ENCODE peak calls at places on chromosomes 1 and 21, in seven cellular contexts. One of them, this sample, is unnamed.

GRCh38 chr21:41778974-41779600 is 12.2 kb upstream of the RIPK4 start:
- DNase-seq in tibial artery: no peak
- DNase-seq in astrocyte of the spinal cord: no peak
- DNase-seq in HepG2: peak; percentile 62
- DNase-seq in transverse colon: peak; percentile 37
- DNase-seq in CD4-positive, alpha-beta T cell: no peak
- DNase-seq in neural crest cell: no peak
- DNase-seq in this sample: no peak

GRCh38 chr1:198258491-198258890 is 101.7 kb downstream of the NEK7 start:
- DNase-seq in CD4-positive, alpha-beta T cell: no peak
- DNase-seq in HepG2: no peak
- DNase-seq in astrocyte of the spinal cord: peak; percentile 81
- DNase-seq in transverse colon: no peak
- DNase-seq in neural crest cell: no peak
- DNase-seq in tibial artery: no peak
- DNase-seq in this sample: no peak

GRCh38 chr1:54248966-54249365 is 49.0 kb downstream of the MRPL37 start:
- DNase-seq in astrocyte of the spinal cord: peak; percentile 20
- DNase-seq in HepG2: no peak
- DNase-seq in CD4-positive, alpha-beta T cell: no peak
- DNase-seq in transverse colon: no peak
- DNase-seq in tibial artery: no peak
- DNase-seq in neural crest cell: no peak
- DNase-seq in this sample: no peak

GRCh38 chr1:198771562-198772153 is 132.8 kb downstream of the PTPRC start:
- DNase-seq in transverse colon: no peak
- DNase-seq in CD4-positive, alpha-beta T cell: no peak
- DNase-seq in astrocyte of the spinal cord: peak; percentile 76
- DNase-seq in HepG2: peak; percentile 7
- DNase-seq in neural crest cell: peak; percentile 13
- DNase-seq in tibial artery: no peak
- DNase-seq in this sample: no peak

GRCh38 chr21:46150491-46151121 is 4.8 kb downstream of the FTCD start:
- DNase-seq in astrocyte of the spinal cord: no peak
- DNase-seq in tibial artery: peak; percentile 12
- DNase-seq in CD4-positive, alpha-beta T cell: no peak
- DNase-seq in HepG2: no peak
- DNase-seq in transverse colon: peak; percentile 6
- DNase-seq in neural crest cell: no peak
- DNase-seq in this sample: no peak

GRCh38 chr1:70327306-70328076 is 27.0 kb downstream of the ANKRD13C start:
- DNase-seq in CD4-positive, alpha-beta T cell: no peak
- DNase-seq in transverse colon: no peak
- DNase-seq in HepG2: no peak
- DNase-seq in neural crest cell: no peak
- DNase-seq in tibial artery: no peak
- DNase-seq in astrocyte of the spinal cord: peak; percentile 20
- DNase-seq in this sample: no peak

GRCh38 chr1:48469616-48470500 is 2.1 kb downstream of the SPATA6 start:
- DNase-seq in tibial artery: peak; percentile 75
- DNase-seq in transverse colon: peak; percentile 67
- DNase-seq in neural crest cell: no peak
- DNase-seq in HepG2: no peak
- DNase-seq in astrocyte of the spinal cord: peak; percentile 82
- DNase-seq in CD4-positive, alpha-beta T cell: no peak
- DNase-seq in this sample: peak; percentile 73

GRCh38 chr1:44924835-44925464 is 61.4 kb downstream of the EIF2B3 start:
- DNase-seq in CD4-positive, alpha-beta T cell: no peak
- DNase-seq in neural crest cell: no peak
- DNase-seq in astrocyte of the spinal cord: peak; percentile 95
- DNase-seq in HepG2: peak; percentile 48
- DNase-seq in tibial artery: no peak
- DNase-seq in transverse colon: no peak
- DNase-seq in this sample: no peak

GRCh38 chr21:35050348-35051286 is 1.5 kb upstream of the RUNX1 start:
- DNase-seq in neural crest cell: no peak
- DNase-seq in HepG2: no peak
- DNase-seq in CD4-positive, alpha-beta T cell: no peak
- DNase-seq in tibial artery: no peak
- DNase-seq in astrocyte of the spinal cord: no peak
- DNase-seq in transverse colon: no peak
- DNase-seq in this sample: no peak

GRCh38 chr1:41448831-41449230 is 35.7 kb downstream of the EDN2 start:
- DNase-seq in astrocyte of the spinal cord: no peak
- DNase-seq in neural crest cell: no peak
- DNase-seq in transverse colon: no peak
- DNase-seq in HepG2: no peak
- DNase-seq in CD4-positive, alpha-beta T cell: no peak
- DNase-seq in tibial artery: no peak
- DNase-seq in this sample: no peak

GRCh38 chr1:209805875-209806760 is at the start of gene IRF6:
- DNase-seq in HepG2: no peak
- DNase-seq in CD4-positive, alpha-beta T cell: peak; percentile 41
- DNase-seq in neural crest cell: peak; percentile 61
- DNase-seq in tibial artery: peak; percentile 82
- DNase-seq in transverse colon: peak; percentile 96
- DNase-seq in astrocyte of the spinal cord: peak; percentile 62
- DNase-seq in this sample: peak; percentile 78

GRCh38 chr1:228082975-228083870 is 715 bp downstream of the ARF1 start:
- DNase-seq in astrocyte of the spinal cord: no peak
- DNase-seq in neural crest cell: no peak
- DNase-seq in tibial artery: peak; percentile 53
- DNase-seq in CD4-positive, alpha-beta T cell: peak; percentile 33
- DNase-seq in HepG2: no peak
- DNase-seq in transverse colon: peak; percentile 59
- DNase-seq in this sample: no peak

GRCh38 chr1:58981392-58981791 is 197.5 kb upstream of the JUN start:
- DNase-seq in HepG2: no peak
- DNase-seq in astrocyte of the spinal cord: no peak
- DNase-seq in tibial artery: no peak
- DNase-seq in transverse colon: no peak
- DNase-seq in neural crest cell: no peak
- DNase-seq in CD4-positive, alpha-beta T cell: no peak
- DNase-seq in this sample: no peak

DNA sequence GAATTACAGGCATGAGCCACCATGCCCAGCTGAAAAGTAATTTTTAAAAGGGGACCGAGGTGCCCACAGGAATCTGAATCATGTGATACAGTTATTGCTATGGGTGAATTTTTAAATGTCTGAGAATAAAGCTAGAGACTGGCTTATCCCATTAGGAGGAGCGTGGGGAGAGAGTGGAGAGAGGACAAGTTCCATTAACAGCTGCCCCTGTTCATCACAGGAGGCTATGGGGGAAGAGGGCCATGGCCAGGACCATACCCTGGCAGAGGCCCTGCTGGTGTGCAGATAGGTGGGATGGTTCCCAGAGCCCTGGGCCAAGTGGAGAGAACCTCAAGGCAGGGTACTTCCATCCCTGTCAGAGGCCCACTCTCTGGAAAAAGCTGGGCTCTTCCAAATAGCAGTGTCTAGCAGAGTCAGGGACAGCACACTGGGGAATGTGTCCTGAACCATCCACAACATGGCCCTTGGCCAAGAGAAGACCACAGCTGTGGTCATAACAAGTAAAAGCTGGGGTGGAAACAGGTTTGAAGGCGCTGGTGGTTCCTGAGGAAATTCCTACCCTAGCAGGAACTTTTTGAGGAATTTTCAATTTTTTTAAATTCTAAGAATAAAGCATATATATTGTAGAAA is 13.7 kb upstream of the ZNF691 start:
- DNase-seq in transverse colon: no peak
- DNase-seq in neural crest cell: no peak
- DNase-seq in CD4-positive, alpha-beta T cell: no peak
- DNase-seq in astrocyte of the spinal cord: no peak
- DNase-seq in HepG2: no peak
- DNase-seq in tibial artery: no peak
- DNase-seq in this sample: no peak
- TF ChIP-seq CTCF in transverse colon: no peak
- TF ChIP-seq CTCF in neural crest cell: no peak
- TF ChIP-seq CTCF in CD4-positive, alpha-beta T cell: no peak
- TF ChIP-seq CTCF in astrocyte of the spinal cord: no peak
- TF ChIP-seq CTCF in HepG2: no peak
- TF ChIP-seq CTCF in tibial artery: no peak
- TF ChIP-seq CTCF in this sample: no peak

GRCh38 chr1:109397451-109398342 is at the start of gene SORT1:
- DNase-seq in CD4-positive, alpha-beta T cell: peak; percentile 10
- DNase-seq in transverse colon: peak; percentile 85
- DNase-seq in astrocyte of the spinal cord: peak; percentile 92
- DNase-seq in neural crest cell: peak; percentile 89
- DNase-seq in HepG2: peak; percentile 90
- DNase-seq in tibial artery: peak; percentile 83
- DNase-seq in this sample: peak; percentile 83
- TF ChIP-seq CTCF in CD4-positive, alpha-beta T cell: no peak
- TF ChIP-seq CTCF in transverse colon: no peak
- TF ChIP-seq CTCF in astrocyte of the spinal cord: no peak
- TF ChIP-seq CTCF in neural crest cell: no peak
- TF ChIP-seq CTCF in HepG2: peak; percentile 55
- TF ChIP-seq CTCF in tibial artery: no peak
- TF ChIP-seq CTCF in this sample: no peak

GRCh38 chr1:153647375-153647714 is 11.2 kb upstream of the SNAPIN start:
- DNase-seq in astrocyte of the spinal cord: no peak
- DNase-seq in HepG2: no peak
- DNase-seq in tibial artery: no peak
- DNase-seq in CD4-positive, alpha-beta T cell: no peak
- DNase-seq in neural crest cell: no peak
- DNase-seq in transverse colon: no peak
- DNase-seq in this sample: no peak

GRCh38 chr1:153649867-153650235 is 8.7 kb upstream of the SNAPIN start:
- DNase-seq in neural crest cell: no peak
- DNase-seq in HepG2: no peak
- DNase-seq in tibial artery: no peak
- DNase-seq in CD4-positive, alpha-beta T cell: no peak
- DNase-seq in astrocyte of the spinal cord: no peak
- DNase-seq in transverse colon: no peak
- DNase-seq in this sample: no peak

GRCh38 chr1:153649137-153649866 is 9.2 kb upstream of the SNAPIN start:
- DNase-seq in transverse colon: no peak
- DNase-seq in HepG2: no peak
- DNase-seq in astrocyte of the spinal cord: no peak
- DNase-seq in tibial artery: no peak
- DNase-seq in CD4-positive, alpha-beta T cell: no peak
- DNase-seq in neural crest cell: no peak
- DNase-seq in this sample: no peak

GRCh38 chr1:153646672-153647374 is 11.7 kb upstream of the SNAPIN start:
- DNase-seq in HepG2: no peak
- DNase-seq in transverse colon: no peak
- DNase-seq in CD4-positive, alpha-beta T cell: no peak
- DNase-seq in astrocyte of the spinal cord: no peak
- DNase-seq in neural crest cell: no peak
- DNase-seq in tibial artery: no peak
- DNase-seq in this sample: no peak

DNA sequence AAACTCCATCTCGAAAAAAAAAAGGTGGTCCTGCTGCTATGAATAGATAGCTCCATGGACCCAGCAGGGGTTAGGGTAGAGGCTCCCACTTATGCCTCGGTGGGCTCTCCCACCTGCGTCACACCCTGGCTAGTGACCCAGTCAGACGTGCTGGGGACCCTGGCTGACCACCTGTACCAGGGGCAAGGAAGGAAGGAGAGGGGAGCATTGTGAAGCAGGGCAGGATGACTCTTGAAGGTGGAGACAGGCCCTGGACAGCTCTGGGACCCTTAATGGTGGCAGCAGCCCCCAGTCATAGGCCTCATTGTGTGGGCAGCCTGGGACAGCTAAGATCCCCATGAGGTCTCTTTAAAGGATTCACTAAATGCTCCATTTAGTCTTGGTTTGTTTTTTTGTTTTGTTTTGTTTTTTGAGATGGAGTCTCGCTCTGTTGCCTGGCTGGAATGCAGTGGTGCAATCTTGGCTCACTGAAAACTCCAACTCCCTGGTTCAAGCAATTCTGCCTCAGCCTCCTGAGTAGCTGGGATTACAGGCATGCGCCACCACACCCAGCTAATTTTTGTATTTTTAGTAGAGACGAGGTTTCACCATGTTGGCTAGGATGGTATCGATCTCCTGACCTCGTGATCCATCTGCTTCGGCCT is 10.4 kb upstream of the SNAPIN start:
- DNase-seq in transverse colon: no peak
- DNase-seq in CD4-positive, alpha-beta T cell: no peak
- DNase-seq in astrocyte of the spinal cord: no peak
- DNase-seq in tibial artery: no peak
- DNase-seq in HepG2: no peak
- DNase-seq in neural crest cell: no peak
- DNase-seq in this sample: no peak
- TF ChIP-seq CTCF in transverse colon: no peak
- TF ChIP-seq CTCF in CD4-positive, alpha-beta T cell: no peak
- TF ChIP-seq CTCF in astrocyte of the spinal cord: no peak
- TF ChIP-seq CTCF in tibial artery: no peak
- TF ChIP-seq CTCF in HepG2: no peak
- TF ChIP-seq CTCF in neural crest cell: no peak
- TF ChIP-seq CTCF in this sample: no peak

GRCh38 chr1:201122321-201123017 is 4.5 kb downstream of the ASCL5 start:
- DNase-seq in HepG2: no peak
- DNase-seq in tibial artery: no peak
- DNase-seq in astrocyte of the spinal cord: no peak
- DNase-seq in CD4-positive, alpha-beta T cell: no peak
- DNase-seq in neural crest cell: no peak
- DNase-seq in transverse colon: no peak
- DNase-seq in this sample: no peak
- TF ChIP-seq CTCF in HepG2: no peak
- TF ChIP-seq CTCF in tibial artery: no peak
- TF ChIP-seq CTCF in astrocyte of the spinal cord: no peak
- TF ChIP-seq CTCF in CD4-positive, alpha-beta T cell: no peak
- TF ChIP-seq CTCF in neural crest cell: no peak
- TF ChIP-seq CTCF in transverse colon: no peak
- TF ChIP-seq CTCF in this sample: no peak

DNA sequence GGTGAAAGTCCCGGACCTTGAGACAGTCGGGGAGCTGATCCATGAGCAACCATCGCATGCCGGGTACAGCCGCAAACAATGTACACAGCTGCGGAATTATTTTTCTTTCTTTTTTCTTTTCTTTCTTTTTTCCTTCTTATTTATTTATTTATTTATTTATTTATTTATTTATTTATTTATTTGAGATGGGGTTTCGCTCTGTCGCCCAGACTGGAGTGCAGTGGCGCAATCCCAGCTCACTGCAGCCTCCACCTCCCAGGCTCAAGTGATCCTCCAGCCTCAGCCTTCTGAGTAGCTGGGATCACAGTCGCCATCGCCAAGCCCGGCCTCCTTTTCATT is 2.6 kb upstream of the PERM1 start:
- DNase-seq in transverse colon: no peak
- DNase-seq in HepG2: no peak
- DNase-seq in astrocyte of the spinal cord: no peak
- DNase-seq in CD4-positive, alpha-beta T cell: no peak
- DNase-seq in neural crest cell: no peak
- DNase-seq in tibial artery: no peak
- DNase-seq in this sample: no peak
- TF ChIP-seq CTCF in transverse colon: no peak
- TF ChIP-seq CTCF in HepG2: no peak
- TF ChIP-seq CTCF in astrocyte of the spinal cord: no peak
- TF ChIP-seq CTCF in CD4-positive, alpha-beta T cell: peak; percentile 52
- TF ChIP-seq CTCF in neural crest cell: peak; percentile 45
- TF ChIP-seq CTCF in tibial artery: no peak
- TF ChIP-seq CTCF in this sample: peak; percentile 5

GRCh38 chr1:33321178-33321577 is 280 bp upstream of the A3GALT2 start:
- DNase-seq in HepG2: no peak
- DNase-seq in astrocyte of the spinal cord: no peak
- DNase-seq in tibial artery: no peak
- DNase-seq in transverse colon: no peak
- DNase-seq in CD4-positive, alpha-beta T cell: no peak
- DNase-seq in neural crest cell: no peak
- DNase-seq in this sample: no peak
- TF ChIP-seq CTCF in HepG2: no peak
- TF ChIP-seq CTCF in astrocyte of the spinal cord: no peak
- TF ChIP-seq CTCF in tibial artery: no peak
- TF ChIP-seq CTCF in transverse colon: no peak
- TF ChIP-seq CTCF in CD4-positive, alpha-beta T cell: no peak
- TF ChIP-seq CTCF in neural crest cell: no peak
- TF ChIP-seq CTCF in this sample: no peak